ENCODE peak calls at places on chromosomes 16 and 17, in five cellular contexts. One of them, this sample, is unnamed. For H3K36me3, the result is how much of the 10 kb centered on the place peaks cover.

GRCh38 chr17:81341347-81342061 is 46.4 kb upstream of the SLC38A10 start:
- DNase-seq in CD8-positive, alpha-beta T cell: no peak
- DNase-seq in aorta: no peak
- DNase-seq in small intestine: no peak
- DNase-seq in WERI-Rb-1: no peak
- DNase-seq in this sample: no peak

GRCh38 chr17:37360632-37361031 is 15.2 kb upstream of the C17orf78 start:
- DNase-seq in aorta: no peak
- DNase-seq in WERI-Rb-1: no peak
- DNase-seq in CD8-positive, alpha-beta T cell: no peak
- DNase-seq in small intestine: peak
- DNase-seq in this sample: no peak

GRCh38 chr17:73551756-73552155 is 92.5 kb downstream of the SDK2 start:
- DNase-seq in CD8-positive, alpha-beta T cell: no peak
- DNase-seq in aorta: no peak
- DNase-seq in small intestine: no peak
- DNase-seq in WERI-Rb-1: peak
- DNase-seq in this sample: peak

GRCh38 chr17:46072998-46073397 is 73.9 kb downstream of the STH start:
- DNase-seq in CD8-positive, alpha-beta T cell: no peak
- DNase-seq in small intestine: no peak
- DNase-seq in WERI-Rb-1: no peak
- DNase-seq in aorta: no peak
- DNase-seq in this sample: no peak

GRCh38 chr17:41052594-41052993 is 2.4 kb downstream of the KRTAP2-2 start:
- DNase-seq in aorta: no peak
- DNase-seq in CD8-positive, alpha-beta T cell: no peak
- DNase-seq in WERI-Rb-1: no peak
- DNase-seq in small intestine: no peak
- DNase-seq in this sample: no peak

GRCh38 chr17:75854111-75854748 is 905 bp downstream of the WBP2 start:
- DNase-seq in WERI-Rb-1: peak
- DNase-seq in CD8-positive, alpha-beta T cell: no peak
- DNase-seq in aorta: no peak
- DNase-seq in small intestine: peak
- DNase-seq in this sample: no peak

GRCh38 chr17:67272312-67273050 is 27.5 kb upstream of the HELZ start:
- DNase-seq in WERI-Rb-1: peak
- DNase-seq in small intestine: no peak
- DNase-seq in aorta: no peak
- DNase-seq in CD8-positive, alpha-beta T cell: peak
- DNase-seq in this sample: peak

GRCh38 chr16:46650224-46650623 is 29.0 kb upstream of the SHCBP1 start:
- DNase-seq in small intestine: no peak
- DNase-seq in aorta: no peak
- DNase-seq in WERI-Rb-1: no peak
- DNase-seq in CD8-positive, alpha-beta T cell: no peak
- DNase-seq in this sample: no peak

GRCh38 chr17:4739122-4740024 is at the start of the genes CXCL16 and ZMYND15:
- DNase-seq in WERI-Rb-1: peak
- DNase-seq in small intestine: peak
- DNase-seq in CD8-positive, alpha-beta T cell: peak
- DNase-seq in aorta: peak
- DNase-seq in this sample: peak

GRCh38 chr16:85270365-85270764 is 158.1 kb upstream of the CIBAR2 start:
- DNase-seq in aorta: no peak
- DNase-seq in small intestine: no peak
- DNase-seq in WERI-Rb-1: peak
- DNase-seq in CD8-positive, alpha-beta T cell: no peak
- DNase-seq in this sample: no peak

GRCh38 chr17:4463818-4464501 is 30.2 kb downstream of the SPNS3 start:
- DNase-seq in WERI-Rb-1: no peak
- DNase-seq in small intestine: no peak
- DNase-seq in CD8-positive, alpha-beta T cell: no peak
- DNase-seq in aorta: no peak
- DNase-seq in this sample: no peak

GRCh38 chr17:51461578-51462004 is 201.2 kb downstream of the UTP18 start:
- DNase-seq in small intestine: peak
- DNase-seq in WERI-Rb-1: peak
- DNase-seq in aorta: peak
- DNase-seq in CD8-positive, alpha-beta T cell: peak
- DNase-seq in this sample: peak

GRCh38 chr16:3576211-3576610 is 992 bp downstream of the NLRC3 start:
- DNase-seq in CD8-positive, alpha-beta T cell: peak
- DNase-seq in aorta: no peak
- DNase-seq in small intestine: no peak
- DNase-seq in WERI-Rb-1: no peak
- DNase-seq in this sample: peak

GRCh38 chr16:3938843-3939624 is 58.5 kb upstream of the CREBBP start:
- DNase-seq in CD8-positive, alpha-beta T cell: peak
- DNase-seq in aorta: peak
- DNase-seq in small intestine: peak
- DNase-seq in WERI-Rb-1: peak
- DNase-seq in this sample: peak

GRCh38 chr17:78883533-78884131 is 19.4 kb downstream of the CEP295NL start:
- DNase-seq in CD8-positive, alpha-beta T cell: no peak
- DNase-seq in WERI-Rb-1: peak
- DNase-seq in small intestine: no peak
- DNase-seq in aorta: peak
- DNase-seq in this sample: no peak

GRCh38 chr16:55701442-55702319 is 45.9 kb downstream of the SLC6A2 start:
- DNase-seq in CD8-positive, alpha-beta T cell: peak
- DNase-seq in small intestine: peak
- DNase-seq in WERI-Rb-1: peak
- DNase-seq in aorta: peak
- DNase-seq in this sample: no peak

GRCh38 chr16:19829844-19830703 is 54.6 kb downstream of the GPRC5B start:
- DNase-seq in WERI-Rb-1: no peak
- DNase-seq in small intestine: peak
- DNase-seq in CD8-positive, alpha-beta T cell: no peak
- DNase-seq in aorta: no peak
- DNase-seq in this sample: no peak

GRCh38 chr17:50565559-50566350 is 5.2 kb downstream of the CACNA1G start:
- DNase-seq in aorta: no peak
- DNase-seq in CD8-positive, alpha-beta T cell: no peak
- DNase-seq in WERI-Rb-1: no peak
- DNase-seq in small intestine: no peak
- DNase-seq in this sample: no peak

GRCh38 chr16:57091200-57091989 is 988 bp upstream of the CPNE2 start:
- DNase-seq in WERI-Rb-1: peak
- DNase-seq in CD8-positive, alpha-beta T cell: no peak
- DNase-seq in small intestine: no peak
- DNase-seq in aorta: peak
- DNase-seq in this sample: no peak

GRCh38 chr16:53434436-53435065 is at the start of gene RBL2:
- DNase-seq in CD8-positive, alpha-beta T cell: peak
- DNase-seq in WERI-Rb-1: peak
- DNase-seq in small intestine: peak
- DNase-seq in aorta: peak
- DNase-seq in this sample: peak

GRCh38 chr17:46769531-46770438 is 48.7 kb downstream of the WNT3 start:
- DNase-seq in small intestine: no peak
- DNase-seq in CD8-positive, alpha-beta T cell: no peak
- DNase-seq in aorta: no peak
- DNase-seq in WERI-Rb-1: no peak
- DNase-seq in this sample: peak

GRCh38 chr17:46212634-46213435 is 19.6 kb upstream of the KANSL1 start:
- DNase-seq in aorta: no peak
- DNase-seq in CD8-positive, alpha-beta T cell: peak
- DNase-seq in small intestine: peak
- DNase-seq in WERI-Rb-1: peak
- DNase-seq in this sample: peak

GRCh38 chr17:36918260-36918691 is 19.0 kb upstream of the LHX1 start:
- DNase-seq in small intestine: no peak
- DNase-seq in CD8-positive, alpha-beta T cell: no peak
- DNase-seq in WERI-Rb-1: no peak
- DNase-seq in aorta: no peak
- DNase-seq in this sample: no peak

DNA sequence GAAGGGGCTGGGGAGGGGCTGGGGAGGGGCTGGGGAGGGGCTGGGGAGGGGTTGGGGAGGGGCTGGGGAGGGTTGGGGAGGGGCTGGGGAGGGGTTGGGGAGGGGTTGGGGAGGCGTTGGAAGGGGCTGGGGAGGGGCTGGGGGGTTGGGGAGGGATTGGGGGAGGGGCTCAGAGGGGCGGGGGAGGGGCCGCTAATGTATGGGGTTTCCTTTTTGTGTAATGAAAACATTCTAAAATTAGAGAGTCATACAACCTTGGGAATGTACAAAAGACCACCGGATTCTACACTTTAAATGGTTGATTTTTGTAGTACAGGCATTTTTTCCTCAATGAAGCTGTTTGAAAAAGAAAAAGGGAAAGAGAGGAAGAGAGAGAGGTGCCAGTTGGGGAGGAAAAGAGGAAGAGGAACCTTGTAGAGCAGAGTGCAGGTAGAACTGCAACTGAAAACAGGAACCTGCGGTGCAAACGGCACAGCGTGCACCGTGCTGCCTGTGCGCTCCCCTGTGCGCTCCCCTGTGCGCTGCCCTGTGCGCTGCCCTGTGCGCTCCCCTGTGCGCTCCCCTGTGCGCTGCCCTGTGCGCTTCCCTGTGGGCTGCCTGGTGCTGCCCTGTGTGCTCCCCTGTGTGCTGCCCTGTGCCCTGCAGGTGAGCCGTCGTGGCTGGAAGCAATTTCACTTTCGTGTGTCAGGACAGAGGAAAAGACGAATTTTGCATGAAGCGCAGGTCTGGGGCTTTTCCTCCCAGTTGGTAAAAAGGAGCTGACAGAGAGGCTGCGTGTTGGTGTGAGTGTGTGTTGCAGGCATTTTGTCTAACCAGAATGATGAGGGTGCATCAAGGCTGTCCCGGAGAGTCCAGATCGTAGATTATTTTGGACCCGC is 40.8 kb downstream of the METRNL start:
- DNase-seq in small intestine: no peak
- DNase-seq in WERI-Rb-1: no peak
- DNase-seq in aorta: peak
- DNase-seq in CD8-positive, alpha-beta T cell: no peak
- DNase-seq in this sample: peak
- H3K4me3 ChIP-seq in small intestine: no peak
- H3K4me3 ChIP-seq in WERI-Rb-1: no peak
- H3K4me3 ChIP-seq in aorta: no peak
- H3K4me3 ChIP-seq in CD8-positive, alpha-beta T cell: peak
- H3K4me3 ChIP-seq in this sample: peak

DNA sequence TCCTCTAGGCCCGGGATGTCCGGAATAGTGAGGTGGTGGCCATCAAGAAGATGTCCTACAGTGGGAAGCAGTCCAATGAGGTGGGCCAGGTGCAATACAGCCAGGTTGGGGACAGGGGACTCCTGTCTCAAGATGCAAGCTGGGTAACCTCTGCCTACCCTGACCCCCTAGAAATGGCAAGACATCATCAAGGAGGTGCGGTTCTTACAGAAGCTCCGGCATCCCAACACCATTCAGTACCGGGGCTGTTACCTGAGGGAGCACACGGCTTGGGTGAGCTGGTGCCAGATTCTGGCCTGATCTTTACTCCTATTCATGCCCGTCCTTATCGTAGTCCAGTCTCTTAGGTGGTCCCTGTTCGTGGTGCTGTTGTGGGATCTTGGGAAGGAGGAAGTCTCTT is 4.4 kb downstream of the TAOK2 start:
- DNase-seq in WERI-Rb-1: no peak
- DNase-seq in CD8-positive, alpha-beta T cell: no peak
- DNase-seq in small intestine: no peak
- DNase-seq in aorta: no peak
- DNase-seq in this sample: no peak
- H3K36me3 ChIP-seq in WERI-Rb-1: half or more
- H3K36me3 ChIP-seq in CD8-positive, alpha-beta T cell: under half
- H3K36me3 ChIP-seq in small intestine: under half
- H3K36me3 ChIP-seq in aorta: under half
- H3K36me3 ChIP-seq in this sample: under half

DNA sequence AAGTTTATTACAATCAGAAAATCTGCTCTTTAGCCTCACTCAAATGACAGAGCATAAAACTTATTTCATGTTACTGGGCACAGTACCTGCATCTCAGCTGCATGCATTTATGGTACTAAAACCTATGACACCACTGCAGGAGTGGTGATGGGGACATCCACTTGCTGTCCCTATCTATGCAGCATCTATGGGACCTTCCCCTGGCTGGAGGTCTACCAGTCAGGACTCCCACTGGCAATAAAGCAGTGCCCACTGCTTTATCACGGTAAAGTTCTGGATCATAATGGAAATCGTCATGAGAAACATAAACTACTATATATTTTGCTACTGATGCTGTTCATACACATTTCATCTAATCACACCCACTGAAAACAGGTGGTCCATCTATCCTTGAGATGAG is 26.2 kb downstream of the NSMCE1 start:
- DNase-seq in small intestine: no peak
- DNase-seq in WERI-Rb-1: no peak
- DNase-seq in CD8-positive, alpha-beta T cell: no peak
- DNase-seq in aorta: peak
- DNase-seq in this sample: no peak
- H3K4me3 ChIP-seq in small intestine: no peak
- H3K4me3 ChIP-seq in WERI-Rb-1: no peak
- H3K4me3 ChIP-seq in CD8-positive, alpha-beta T cell: no peak
- H3K4me3 ChIP-seq in aorta: no peak
- H3K4me3 ChIP-seq in this sample: no peak

GRCh38 chr17:2683912-2684311 is 27.7 kb downstream of the CLUH start:
- DNase-seq in CD8-positive, alpha-beta T cell: no peak
- DNase-seq in aorta: no peak
- DNase-seq in small intestine: peak
- DNase-seq in WERI-Rb-1: no peak
- DNase-seq in this sample: no peak
- H3K36me3 ChIP-seq in CD8-positive, alpha-beta T cell: under half
- H3K36me3 ChIP-seq in aorta: under half
- H3K36me3 ChIP-seq in small intestine: under half
- H3K36me3 ChIP-seq in WERI-Rb-1: under half
- H3K36me3 ChIP-seq in this sample: half or more

DNA sequence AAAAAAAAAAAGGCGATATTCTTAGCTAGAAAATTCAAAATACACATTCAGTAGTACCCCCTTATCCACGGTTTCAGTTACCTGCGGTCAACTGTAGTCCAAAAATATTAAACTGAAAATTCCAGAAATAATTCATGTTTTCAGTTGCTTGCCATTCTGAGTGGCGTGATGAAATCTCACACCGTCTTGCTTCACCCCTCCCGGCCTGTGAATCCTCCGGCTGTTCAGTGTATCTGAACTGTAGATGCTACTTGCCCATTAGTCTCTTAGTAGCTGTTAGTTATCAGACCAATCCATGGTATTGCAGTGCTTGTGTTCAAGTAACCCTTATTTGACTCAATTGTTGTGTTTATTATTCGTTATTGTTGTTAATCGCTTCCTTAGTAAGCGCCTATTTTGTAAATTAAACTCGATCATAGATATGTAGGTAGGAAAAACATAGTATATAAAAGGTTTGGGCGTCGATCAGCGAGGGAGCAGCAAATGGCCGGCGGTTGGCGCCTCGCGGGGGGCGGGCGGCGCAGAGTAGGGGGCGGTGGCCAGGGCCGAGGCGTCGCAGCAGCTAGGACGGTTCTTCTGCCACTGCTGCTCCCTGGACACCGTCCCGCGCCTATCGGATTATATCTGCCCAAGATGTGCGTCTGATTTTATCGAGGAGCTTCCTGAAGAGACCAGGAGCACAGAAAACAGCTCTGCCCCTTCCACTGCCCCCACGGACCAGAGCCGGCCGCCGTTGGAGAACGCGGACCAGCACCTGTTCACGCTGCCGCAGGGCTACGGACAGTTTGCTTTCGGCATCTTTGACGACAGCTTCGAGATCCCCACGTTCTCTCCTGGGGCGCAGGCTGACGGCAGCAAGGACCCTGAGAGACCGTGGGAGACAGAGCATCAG is 39.8 kb upstream of the AKAP1 start:
- DNase-seq in small intestine: no peak
- DNase-seq in WERI-Rb-1: no peak
- DNase-seq in CD8-positive, alpha-beta T cell: no peak
- DNase-seq in aorta: no peak
- DNase-seq in this sample: no peak
- H3K4me3 ChIP-seq in small intestine: no peak
- H3K4me3 ChIP-seq in WERI-Rb-1: no peak
- H3K4me3 ChIP-seq in CD8-positive, alpha-beta T cell: peak
- H3K4me3 ChIP-seq in aorta: peak
- H3K4me3 ChIP-seq in this sample: no peak

This sample was measured in CD4-positive, CD25-positive, alpha-beta regulatory T cell.